ENCODE peak calls at places on chromosomes 2 and 18, in four cellular contexts. One of them, this sample, is unnamed.

GRCh38 chr2:213252206-213252605 is 32.1 kb upstream of the SPAG16 start:
- DNase-seq in K562: no peak
- DNase-seq in SK-N-SH: no peak
- DNase-seq in HepG2: no peak
- DNase-seq in this sample: no peak

GRCh38 chr18:45071959-45072358 is 391.3 kb downstream of the SETBP1 start:
- DNase-seq in K562: no peak
- DNase-seq in SK-N-SH: no peak
- DNase-seq in HepG2: no peak
- DNase-seq in this sample: no peak

GRCh38 chr2:237177052-237177451 is 91.4 kb downstream of the COPS8 start:
- DNase-seq in K562: no peak
- DNase-seq in SK-N-SH: no peak
- DNase-seq in HepG2: no peak
- DNase-seq in this sample: no peak

GRCh38 chr2:40367032-40367431 is 84.9 kb downstream of the SLC8A1 start:
- DNase-seq in K562: no peak
- DNase-seq in SK-N-SH: no peak
- DNase-seq in HepG2: no peak
- DNase-seq in this sample: no peak

GRCh38 chr2:40160730-40161129 is 291.2 kb downstream of the SLC8A1 start:
- DNase-seq in K562: no peak
- DNase-seq in SK-N-SH: no peak
- DNase-seq in HepG2: no peak
- DNase-seq in this sample: no peak

GRCh38 chr2:20182241-20182931 is 42.5 kb downstream of the SDC1 start:
- DNase-seq in K562: peak
- DNase-seq in SK-N-SH: no peak
- DNase-seq in HepG2: no peak
- DNase-seq in this sample: no peak

GRCh38 chr18:9869713-9870430 is 15.9 kb upstream of the TXNDC2 start:
- DNase-seq in K562: peak
- DNase-seq in SK-N-SH: peak
- DNase-seq in HepG2: peak
- DNase-seq in this sample: peak

GRCh38 chr18:48352051-48352755 is 57.0 kb downstream of the ZBTB7C start:
- DNase-seq in K562: no peak
- DNase-seq in SK-N-SH: no peak
- DNase-seq in HepG2: no peak
- DNase-seq in this sample: no peak

GRCh38 chr2:158498749-158499136 is 42.0 kb downstream of the PKP4 start:
- DNase-seq in K562: no peak
- DNase-seq in SK-N-SH: no peak
- DNase-seq in HepG2: no peak
- DNase-seq in this sample: no peak

DNA sequence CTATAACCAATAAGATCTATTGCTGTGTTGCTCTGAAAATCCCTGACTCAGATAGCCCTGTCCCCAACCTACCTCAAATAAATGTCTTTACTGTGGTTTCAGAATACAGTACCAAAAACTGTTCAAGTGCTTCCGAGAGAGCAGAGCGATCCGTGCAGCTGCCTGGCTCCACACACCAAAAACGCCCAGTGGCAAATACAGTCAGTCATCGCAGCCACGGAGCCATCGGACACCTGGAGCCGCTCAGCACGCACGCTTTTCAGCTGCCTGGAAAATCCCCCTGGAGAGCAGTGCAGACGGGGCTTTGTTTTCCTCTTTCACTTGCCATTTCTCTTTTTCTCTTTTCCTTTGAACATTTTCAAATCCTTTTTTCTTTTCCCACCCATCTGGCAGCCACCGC is 197.1 kb downstream of the NRP2 start:
- DNase-seq in K562: no peak
- DNase-seq in SK-N-SH: no peak
- DNase-seq in HepG2: no peak
- DNase-seq in this sample: no peak
- TF ChIP-seq ELF1 in K562: no peak
- TF ChIP-seq ELF1 in SK-N-SH: no peak
- TF ChIP-seq ELF1 in HepG2: no peak
- TF ChIP-seq ELF1 in this sample: no peak

DNA sequence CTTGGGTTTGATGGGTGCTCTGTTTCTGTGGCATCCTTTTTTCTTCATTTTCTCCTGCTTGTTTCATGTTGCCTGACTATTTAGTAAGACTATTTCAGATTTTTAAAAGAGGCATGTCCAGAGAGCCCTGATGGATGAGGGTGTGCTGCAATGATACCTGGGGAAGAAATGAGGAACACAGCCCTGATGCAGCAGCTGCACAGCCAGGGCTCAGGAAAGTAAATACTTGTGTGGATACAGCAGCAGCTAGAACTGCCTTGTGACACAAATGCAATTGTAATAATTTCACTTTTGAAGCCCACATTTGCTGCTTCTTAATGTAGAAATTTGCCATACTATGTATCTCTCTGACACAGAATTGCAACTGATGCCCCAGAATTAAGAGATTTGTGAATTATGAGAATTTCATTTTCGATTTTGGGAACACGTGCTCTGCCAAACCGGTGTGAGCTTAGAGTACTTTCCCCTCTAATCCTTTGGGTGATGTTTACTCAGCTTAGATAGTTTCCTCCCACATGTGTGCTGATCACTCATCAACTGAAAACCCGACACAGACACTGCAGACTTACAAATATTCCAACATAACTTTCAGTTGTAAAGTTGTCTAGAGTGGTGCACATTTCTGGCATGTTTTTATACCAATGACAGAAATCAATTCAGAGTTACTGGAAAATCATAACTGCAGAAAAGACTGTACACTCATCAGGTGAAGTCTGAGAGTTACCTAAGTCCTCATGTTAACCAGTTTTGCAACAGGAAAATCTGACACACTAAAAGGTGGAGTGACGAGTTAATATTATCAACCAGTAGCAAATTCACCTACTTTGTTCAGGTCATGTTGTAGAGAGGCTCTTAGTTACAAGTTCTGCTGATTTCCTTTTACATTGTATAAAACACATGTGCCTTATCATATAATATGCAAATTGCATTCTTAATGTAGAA is 383.4 kb downstream of the CBLN2 start:
- DNase-seq in K562: no peak
- DNase-seq in SK-N-SH: no peak
- DNase-seq in HepG2: no peak
- DNase-seq in this sample: no peak
- TF ChIP-seq ELF1 in K562: no peak
- TF ChIP-seq ELF1 in SK-N-SH: no peak
- TF ChIP-seq ELF1 in HepG2: no peak
- TF ChIP-seq ELF1 in this sample: no peak

GRCh38 chr18:75218064-75218463 is 7.5 kb downstream of the TSHZ1 start:
- DNase-seq in K562: no peak
- DNase-seq in SK-N-SH: no peak
- DNase-seq in HepG2: no peak
- DNase-seq in this sample: no peak
- TF ChIP-seq ELF1 in K562: no peak
- TF ChIP-seq ELF1 in SK-N-SH: no peak
- TF ChIP-seq ELF1 in HepG2: no peak
- TF ChIP-seq ELF1 in this sample: no peak

DNA sequence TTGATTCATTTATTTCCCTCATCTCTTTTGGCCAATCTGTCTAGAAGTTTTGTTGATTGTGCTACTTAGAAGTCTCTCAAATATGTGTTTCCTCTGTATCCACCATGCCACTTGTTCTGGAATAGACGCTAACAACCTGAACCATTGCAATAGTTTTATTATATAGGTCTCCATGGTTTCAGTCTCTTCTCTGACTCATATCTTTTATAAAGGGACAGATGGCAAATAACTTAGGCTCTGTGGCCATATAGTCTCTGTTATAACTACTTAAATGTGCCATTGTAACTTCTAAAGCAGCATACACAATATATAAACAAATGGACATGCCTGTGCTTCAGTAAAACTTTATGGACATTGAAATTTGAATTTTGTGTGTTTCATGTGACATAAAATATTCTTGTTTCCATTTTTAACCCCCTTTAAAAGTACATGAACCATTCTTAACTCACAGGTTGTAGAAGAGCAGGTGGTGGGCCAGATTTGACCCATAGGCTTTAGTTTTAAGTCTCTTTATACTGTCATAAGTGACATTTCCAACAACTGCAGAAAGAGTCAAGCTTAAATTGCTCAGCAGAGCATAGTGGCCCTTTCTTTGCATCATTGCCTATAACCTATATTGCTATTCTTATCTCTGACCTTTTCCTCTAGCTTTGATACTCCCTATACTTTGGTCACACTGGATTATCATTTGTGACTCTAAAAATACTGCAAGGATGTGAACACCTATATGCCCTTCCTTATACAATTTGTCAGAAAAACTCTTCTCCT is 123.8 kb downstream of the MC4R start:
- DNase-seq in K562: no peak
- DNase-seq in SK-N-SH: no peak
- DNase-seq in HepG2: no peak
- DNase-seq in this sample: no peak
- TF ChIP-seq ELF1 in K562: no peak
- TF ChIP-seq ELF1 in SK-N-SH: no peak
- TF ChIP-seq ELF1 in HepG2: no peak
- TF ChIP-seq ELF1 in this sample: no peak

GRCh38 chr2:175576270-175576669 is 394.8 kb upstream of the ATP5MC3 start:
- DNase-seq in K562: no peak
- DNase-seq in SK-N-SH: no peak
- DNase-seq in HepG2: no peak
- DNase-seq in this sample: no peak

GRCh38 chr2:175575346-175576258 is 394.1 kb upstream of the ATP5MC3 start:
- DNase-seq in K562: no peak
- DNase-seq in SK-N-SH: no peak
- DNase-seq in HepG2: no peak
- DNase-seq in this sample: no peak

GRCh38 chr2:175576875-175577274 is 395.4 kb upstream of the ATP5MC3 start:
- DNase-seq in K562: no peak
- DNase-seq in SK-N-SH: peak
- DNase-seq in HepG2: no peak
- DNase-seq in this sample: no peak

GRCh38 chr2:175571078-175571653 is 389.7 kb upstream of the ATP5MC3 start:
- DNase-seq in K562: no peak
- DNase-seq in SK-N-SH: no peak
- DNase-seq in HepG2: no peak
- DNase-seq in this sample: no peak

DNA sequence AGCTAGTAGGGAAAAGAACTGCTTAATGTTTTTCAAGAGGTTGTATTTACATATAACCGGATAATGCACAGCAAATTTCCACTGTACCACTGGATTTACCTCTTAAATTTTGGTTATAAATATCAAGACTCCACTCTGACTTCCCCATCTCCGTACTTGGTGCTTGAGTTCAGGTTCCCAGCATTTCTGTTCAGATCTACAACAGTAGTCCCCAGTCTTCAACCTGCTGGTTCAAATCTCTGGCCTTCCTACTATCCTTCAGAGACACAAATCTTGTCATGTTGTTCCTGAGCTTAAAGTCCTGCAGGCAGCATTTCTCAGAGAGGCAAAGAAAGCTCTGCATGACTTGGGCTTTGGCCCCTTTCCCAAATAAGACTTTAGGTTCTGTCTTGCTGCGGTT is 392.6 kb upstream of the ATP5MC3 start:
- DNase-seq in K562: no peak
- DNase-seq in SK-N-SH: no peak
- DNase-seq in HepG2: no peak
- DNase-seq in this sample: no peak
- TF ChIP-seq ELF1 in K562: no peak
- TF ChIP-seq ELF1 in SK-N-SH: no peak
- TF ChIP-seq ELF1 in HepG2: no peak
- TF ChIP-seq ELF1 in this sample: no peak

DNA sequence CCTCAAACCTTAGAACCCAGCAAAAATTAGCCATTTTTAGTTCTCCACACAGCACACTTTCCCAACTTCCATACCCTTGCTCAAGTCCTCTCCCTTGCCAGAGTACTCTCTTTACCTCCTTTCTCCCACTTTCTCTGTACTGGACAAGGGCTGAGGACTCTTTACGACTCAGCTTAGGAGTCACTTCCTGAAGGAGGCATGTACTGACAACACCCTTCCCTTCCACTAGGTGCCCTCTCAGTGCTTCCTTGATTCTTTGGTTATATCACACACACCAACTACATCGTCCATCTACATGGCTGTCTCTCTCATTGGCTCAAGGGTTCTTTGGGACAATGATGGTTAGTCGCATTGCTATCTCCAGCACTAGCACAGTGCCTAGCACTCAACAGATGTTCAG is 5.2 kb upstream of the C18orf63 start:
- DNase-seq in K562: no peak
- DNase-seq in SK-N-SH: no peak
- DNase-seq in HepG2: peak
- DNase-seq in this sample: no peak
- TF ChIP-seq ELF1 in K562: no peak
- TF ChIP-seq ELF1 in SK-N-SH: no peak
- TF ChIP-seq ELF1 in HepG2: no peak
- TF ChIP-seq ELF1 in this sample: no peak

GRCh38 chr2:8251291-8251690 is 430.6 kb upstream of the ID2 start:
- DNase-seq in K562: no peak
- DNase-seq in SK-N-SH: no peak
- DNase-seq in HepG2: no peak
- DNase-seq in this sample: no peak

GRCh38 chr2:8247905-8248622 is 433.8 kb upstream of the ID2 start:
- DNase-seq in K562: no peak
- DNase-seq in SK-N-SH: no peak
- DNase-seq in HepG2: no peak
- DNase-seq in this sample: no peak

GRCh38 chr2:8249769-8250168 is 432.1 kb upstream of the ID2 start:
- DNase-seq in K562: no peak
- DNase-seq in SK-N-SH: no peak
- DNase-seq in HepG2: no peak
- DNase-seq in this sample: no peak

GRCh38 chr2:8249191-8249590 is 432.7 kb upstream of the ID2 start:
- DNase-seq in K562: no peak
- DNase-seq in SK-N-SH: no peak
- DNase-seq in HepG2: no peak
- DNase-seq in this sample: no peak

GRCh38 chr2:8248623-8248957 is 433.3 kb upstream of the ID2 start:
- DNase-seq in K562: no peak
- DNase-seq in SK-N-SH: no peak
- DNase-seq in HepG2: no peak
- DNase-seq in this sample: no peak
- TF ChIP-seq ELF1 in K562: no peak
- TF ChIP-seq ELF1 in SK-N-SH: no peak
- TF ChIP-seq ELF1 in HepG2: no peak
- TF ChIP-seq ELF1 in this sample: no peak

DNA sequence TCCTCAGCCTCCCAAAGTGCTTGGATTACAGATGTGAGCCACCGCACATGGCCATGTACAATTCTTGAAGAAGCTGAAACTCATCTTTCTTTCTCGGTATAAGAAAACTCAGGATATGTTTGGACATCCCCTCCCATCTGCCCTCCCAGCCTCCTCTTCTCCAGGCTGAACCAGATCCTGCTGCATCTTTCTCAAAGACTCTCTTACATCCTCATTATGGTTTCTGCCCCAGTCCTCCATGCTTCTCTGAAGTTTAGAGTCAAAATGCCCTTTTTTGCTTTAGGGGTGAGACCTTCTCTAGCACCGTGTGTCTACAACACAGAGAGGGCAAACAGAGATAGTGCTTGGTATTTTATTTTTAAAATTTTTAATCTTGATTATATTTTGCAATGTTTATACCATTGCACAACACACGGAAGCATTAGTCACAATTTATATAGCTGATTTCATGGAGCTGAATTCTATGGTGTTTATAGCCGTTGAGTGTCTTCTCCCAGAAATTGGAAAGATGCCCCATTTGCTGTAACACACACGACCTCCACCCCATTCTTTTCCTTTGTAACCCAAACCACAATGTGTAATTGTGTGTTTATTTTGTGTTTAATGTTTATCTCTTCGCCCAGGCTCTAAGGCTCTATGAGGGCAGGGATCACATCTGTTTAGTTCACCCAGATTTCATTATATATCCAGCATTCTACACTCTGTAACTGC is 206.0 kb upstream of the TNP1 start:
- DNase-seq in K562: no peak
- DNase-seq in SK-N-SH: no peak
- DNase-seq in HepG2: no peak
- DNase-seq in this sample: no peak
- TF ChIP-seq ELF1 in K562: no peak
- TF ChIP-seq ELF1 in SK-N-SH: no peak
- TF ChIP-seq ELF1 in HepG2: no peak
- TF ChIP-seq ELF1 in this sample: no peak